ENCODE peak calls at places on chromosomes 12 and 14, in ten cellular contexts. B is HFF-Myc; Z is NCI-H524; L is endothelial cell; Q is naive thymus-derived CD8-positive, alpha-beta T cell; U is LHCN-M2; W is EL; T is HEK293T; Y is AG09319; D is heart left ventricle. F is an unnamed sample.

GRCh38 chr14:74400919-74401503 is 25.0 kb downstream of the SYNDIG1L start:
- DNase-seq in L (no peak), Z (no peak), U (no peak), T (no peak), Q (no peak), Y (no peak), D (no peak), W (no peak), B (no peak), F (no peak)

GRCh38 chr14:41549821-41550597 is 56.7 kb upstream of the LRFN5 start:
- DNase-seq in Y (no peak), T (no peak), L (no peak), B (no peak), D (no peak), W (no peak), Q (no peak), Z (no peak), U (no peak), F (no peak)

GRCh38 chr12:91874086-91874865 is 271.4 kb downstream of the BTG1 start:
- DNase-seq in D (no peak), Q (no peak), T (no peak), U (no peak), W (no peak), Y (no peak), B (no peak), Z (no peak), L (no peak), F (no peak)

GRCh38 chr14:50726372-50727107 is 58.4 kb upstream of the SAV1 start:
- DNase-seq in W (peak; percentile 81), U (peak; percentile 96), D (no peak), Q (no peak), Z (no peak), B (peak; percentile 93), Y (peak; percentile 75), T (no peak), L (no peak), F (no peak)

GRCh38 chr14:101823511-101824120 is 62.1 kb downstream of the PPP2R5C start:
- DNase-seq in W (no peak), D (no peak), Y (no peak), Z (no peak), U (no peak), Q (peak; percentile 33), T (no peak), B (no peak), L (no peak), F (no peak)

GRCh38 chr12:26119391-26119981 is 5.4 kb downstream of the BHLHE41 start:
- DNase-seq in L (no peak), T (peak; percentile 20), D (no peak), Z (peak; percentile 15), U (peak; percentile 69), Q (no peak), B (no peak), W (peak; percentile 58), Y (peak; percentile 43), F (no peak)

GRCh38 chr12:91104812-91105466 is 6.4 kb downstream of the LUM start:
- DNase-seq in T (no peak), U (no peak), L (no peak), D (no peak), W (no peak), Q (no peak), Z (no peak), B (no peak), Y (no peak), F (no peak)

GRCh38 chr12:80636832-80637231 is 70.6 kb upstream of the MYF6 start:
- DNase-seq in T (no peak), Z (no peak), U (peak; percentile 69), D (no peak), B (no peak), Q (no peak), Y (no peak), W (peak; percentile 50), L (no peak), F (no peak)

GRCh38 chr12:51326762-51327439 is 2.9 kb upstream of the BIN2 start:
- DNase-seq in D (no peak), Y (no peak), T (no peak), L (no peak), B (no peak), Q (peak; percentile 14), W (peak; percentile 65), U (peak; percentile 88), Z (no peak), F (no peak)

GRCh38 chr14:104865631-104866441 is 768 bp downstream of the CEP170B start:
- DNase-seq in D (peak; percentile 64), U (peak; percentile 59), Y (peak; percentile 24), Q (no peak), W (peak; percentile 79), L (peak; percentile 41), Z (no peak), T (peak; percentile 63), B (no peak), F (no peak)

GRCh38 chr14:73694083-73694482 is 20.1 kb downstream of the PNMA1 start:
- DNase-seq in L (no peak), B (no peak), W (no peak), Q (no peak), Y (no peak), U (no peak), D (no peak), T (no peak), Z (no peak), F (no peak)

F was measured in progenitor cell of endocrine pancreas.